ENCODE peak calls at places on chromosomes 6 and 20, in seven cellular contexts. L is A549, Y is HepG2, A is SK-N-SH, F is K562, N is GM12878, O is H1. G is an unnamed sample.

GRCh38 chr20:16530201-16530681 is 43.0 kb downstream of the KIF16B start:
- DNase-seq in F (no peak), Y (peak; percentile 26), O (no peak), N (no peak), A (no peak), L (peak; percentile 92), G (peak; percentile 56)

GRCh38 chr6:5089821-5090449 is 4.8 kb downstream of the PPP1R3G start:
- DNase-seq in N (no peak), L (no peak), A (no peak), F (no peak), Y (no peak), O (no peak), G (no peak)

GRCh38 chr6:7673063-7673536 is 52.8 kb upstream of the BMP6 start:
- DNase-seq in A (peak; percentile 10), Y (no peak), O (peak; percentile 25), N (no peak), L (peak; percentile 64), F (peak; percentile 64), G (peak; percentile 5)

GRCh38 chr6:169839898-169840631 is 88.6 kb downstream of the ERMARD start:
- DNase-seq in F (no peak), O (no peak), L (no peak), A (peak; percentile 8), N (no peak), Y (no peak), G (no peak)

GRCh38 chr6:27178001-27178730 is 69.3 kb upstream of the PRSS16 start:
- DNase-seq in N (peak; percentile 61), Y (peak; percentile 51), A (peak; percentile 35), F (no peak), O (no peak), L (peak; percentile 92), G (peak; percentile 94)

GRCh38 chr6:17842014-17842776 is 135.5 kb upstream of the NUP153 start:
- DNase-seq in N (no peak), L (no peak), O (no peak), Y (no peak), A (no peak), F (peak; percentile 41), G (no peak)

GRCh38 chr6:43717822-43718221 is 30.2 kb upstream of the MRPS18A start:
- DNase-seq in L (no peak), O (no peak), F (no peak), N (no peak), Y (no peak), A (no peak), G (no peak)

GRCh38 chr6:135438907-135439535 is 58.5 kb downstream of the AHI1 start:
- DNase-seq in Y (peak; percentile 30), N (peak; percentile 17), A (peak; percentile 2), F (peak; percentile 39), L (no peak), O (no peak), G (peak; percentile 58)

GRCh38 chr20:40869416-40870147 is 159.0 kb upstream of the TOP1 start:
- DNase-seq in A (no peak), F (no peak), Y (no peak), L (no peak), O (no peak), N (no peak), G (no peak)

GRCh38 chr6:54019860-54020259 is 91.4 kb upstream of the MLIP start:
- DNase-seq in L (no peak), N (no peak), Y (no peak), O (no peak), A (no peak), F (no peak), G (no peak)

GRCh38 chr20:62606551-62607201 is 35.6 kb upstream of the SLCO4A1 start:
- DNase-seq in A (no peak), N (no peak), L (no peak), O (no peak), Y (no peak), F (no peak), G (no peak)

GRCh38 chr6:108945686-108946158 is 97.5 kb downstream of the ARMC2 start:
- DNase-seq in O (no peak), L (no peak), A (no peak), Y (no peak), N (no peak), F (no peak), G (no peak)

GRCh38 chr6:23027281-23027680 is 457.9 kb downstream of the HDGFL1 start:
- DNase-seq in F (no peak), L (no peak), A (no peak), Y (no peak), N (no peak), O (no peak), G (no peak)

GRCh38 chr6:105994522-105995402 is 91.4 kb upstream of the PRDM1 start:
- DNase-seq in O (no peak), N (no peak), L (peak; percentile 39), Y (no peak), F (no peak), A (peak; percentile 48), G (peak; percentile 78)

GRCh38 chr6:100801036-100801435 is 80.1 kb downstream of the ASCC3 start:
- DNase-seq in N (no peak), O (no peak), Y (no peak), L (no peak), F (no peak), A (no peak), G (no peak)

GRCh38 chr6:93927731-93928130 is 508.4 kb upstream of the EPHA7 start:
- DNase-seq in A (no peak), L (no peak), F (no peak), O (no peak), N (no peak), Y (no peak), G (no peak)

GRCh38 chr6:128053109-128053508 is 152.3 kb upstream of the THEMIS start:
- DNase-seq in O (no peak), F (no peak), A (no peak), L (no peak), N (no peak), Y (no peak), G (no peak)

GRCh38 chr6:37794825-37795224 is 24.7 kb upstream of the ZFAND3 start:
- DNase-seq in A (no peak), F (no peak), O (no peak), N (no peak), Y (no peak), L (no peak), G (peak; percentile 64)

GRCh38 chr6:42692151-42692911 is 30.1 kb downstream of the PRPH2 start:
- DNase-seq in L (no peak), N (no peak), Y (no peak), F (no peak), O (no peak), A (no peak), G (peak; percentile 80)

GRCh38 chr6:170085475-170086401 is 205.1 kb downstream of the DLL1 start:
- DNase-seq in Y (no peak), F (no peak), L (no peak), A (no peak), N (no peak), O (no peak), G (no peak)

GRCh38 chr6:17812311-17812710 is 105.6 kb upstream of the NUP153 start:
- DNase-seq in N (no peak), F (no peak), Y (no peak), A (no peak), L (no peak), O (no peak), G (no peak)

GRCh38 chr6:1594495-1595200 is 15.1 kb upstream of the FOXC1 start:
- DNase-seq in A (peak; percentile 43), Y (no peak), N (no peak), F (no peak), L (no peak), O (no peak), G (no peak)

GRCh38 chr6:1593958-1594314 is 15.8 kb upstream of the FOXC1 start:
- DNase-seq in A (peak; percentile 29), F (no peak), L (no peak), O (no peak), N (no peak), Y (no peak), G (no peak)

GRCh38 chr6:1596088-1596852 is 13.4 kb upstream of the FOXC1 start:
- DNase-seq in Y (peak; percentile 50), L (peak; percentile 43), O (no peak), F (peak; percentile 90), N (no peak), A (peak; percentile 91), G (peak; percentile 45)

GRCh38 chr6:1597121-1597744 is 12.5 kb upstream of the FOXC1 start:
- DNase-seq in L (no peak), F (no peak), Y (no peak), N (no peak), O (no peak), A (no peak), G (no peak)

DNA sequence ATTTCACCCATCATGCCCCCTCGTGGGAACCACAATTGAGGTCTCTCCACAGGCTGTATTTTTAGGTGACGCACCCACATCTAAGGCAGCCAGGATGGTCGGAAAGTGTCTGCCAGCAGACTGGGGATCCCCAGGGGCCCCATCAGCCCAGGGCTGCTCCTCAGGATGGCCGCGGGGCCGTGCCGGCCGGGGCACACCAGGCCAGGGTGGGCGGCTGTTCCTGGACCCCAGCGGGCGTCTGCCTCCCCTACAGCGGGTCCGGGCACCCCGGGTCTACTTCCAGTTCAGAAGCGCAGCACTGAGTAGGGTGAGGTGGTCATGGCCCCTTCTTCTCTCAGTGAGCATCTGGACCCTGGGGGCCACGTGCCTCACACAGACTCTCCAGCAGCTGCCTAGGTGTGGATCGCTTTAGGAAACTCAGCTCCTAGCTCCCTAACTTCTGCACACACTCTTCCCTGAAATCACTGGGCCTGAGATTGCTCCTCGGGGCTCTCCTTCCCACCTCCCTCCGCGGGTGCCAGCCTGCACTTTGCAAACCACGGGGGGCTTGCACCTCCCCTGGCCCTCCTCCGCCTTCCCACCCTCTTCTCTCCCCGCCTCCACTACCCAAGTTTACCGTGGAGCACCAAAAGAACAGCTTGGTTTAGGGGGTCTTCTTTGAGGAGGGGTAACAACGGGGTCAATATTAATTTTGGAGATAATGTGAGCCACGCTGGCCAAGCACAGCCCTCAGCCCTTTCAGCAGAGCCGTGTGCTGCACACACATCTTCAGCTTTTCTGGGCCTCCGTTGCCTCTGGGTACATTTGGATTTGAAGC is 14.2 kb upstream of the FOXC1 start:
- DNase-seq in F (no peak), Y (no peak), A (peak; percentile 50), L (no peak), O (no peak), N (no peak), G (no peak)
- TF ChIP-seq USF2 in F (no peak), Y (no peak), A (no peak), L (no peak), O (no peak), N (no peak), G (no peak)

DNA sequence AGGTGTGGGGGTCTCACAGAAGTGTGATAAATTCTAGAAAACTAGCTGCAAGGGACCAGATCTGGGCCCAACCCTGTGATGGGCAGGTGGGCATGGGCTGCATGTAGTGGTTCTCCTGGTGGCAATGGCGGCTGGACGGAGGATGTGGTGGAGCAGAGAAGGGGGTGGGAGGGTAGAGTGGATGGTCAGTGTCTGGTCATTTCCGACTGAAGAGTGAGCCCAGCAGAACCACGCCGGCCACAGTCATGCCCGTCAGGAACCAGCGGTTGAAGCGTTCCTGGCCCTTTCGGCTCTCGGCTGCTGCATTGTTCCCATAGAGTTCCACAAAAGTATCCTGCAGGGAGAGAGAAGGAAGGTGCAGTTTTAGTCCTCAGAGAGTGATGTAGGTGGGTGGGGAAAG is 28.0 kb downstream of the COX4I2 start:
- DNase-seq in N (no peak), O (no peak), Y (no peak), F (no peak), A (no peak), L (no peak), G (no peak)
- H3K4me2 ChIP-seq in N (no peak overlapping the region), O (no peak overlapping the region), Y (no peak overlapping the region), F (no peak overlapping the region), A (no peak overlapping the region), L (peak overlapping the region; percentile 73), G (no peak overlapping the region)

GRCh38 chr6:1136415-1136774 is 175.5 kb upstream of the FOXQ1 start:
- DNase-seq in L (no peak), N (no peak), F (no peak), A (no peak), O (no peak), Y (no peak), G (peak; percentile 86)
- TF ChIP-seq USF2 in L (no peak), N (no peak), F (no peak), A (no peak), O (no peak), Y (no peak), G (peak; percentile 76)

GRCh38 chr6:160398674-160399271 is 50.6 kb downstream of the SLC22A3 start:
- DNase-seq in L (no peak), O (no peak), A (no peak), Y (no peak), N (peak; percentile 24), F (no peak), G (no peak)
- H3K4me2 ChIP-seq in L (peak overlapping the region; percentile 23), O (no peak overlapping the region), A (no peak overlapping the region), Y (no peak overlapping the region), N (peak overlapping the region; percentile 28), F (no peak overlapping the region), G (no peak overlapping the region)